ENCODE peak calls at places on chromosomes 5 and 9, in four cellular contexts. One of them, this sample, is unnamed.

GRCh38 chr9:130579738-130580463 is 524 bp downstream of the FUBP3 start:
- DNase-seq in A549: peak
- DNase-seq in H9: no peak
- DNase-seq in mesenchymal stem cell: peak
- DNase-seq in this sample: peak

GRCh38 chr9:133423216-133423615 is 1.0 kb downstream of the ADAMTS13 start:
- DNase-seq in A549: no peak
- DNase-seq in H9: no peak
- DNase-seq in mesenchymal stem cell: peak
- DNase-seq in this sample: no peak

GRCh38 chr9:129370770-129371169 is 192.7 kb upstream of the IER5L start:
- DNase-seq in A549: no peak
- DNase-seq in H9: no peak
- DNase-seq in mesenchymal stem cell: no peak
- DNase-seq in this sample: no peak

GRCh38 chr9:78032599-78033457 is 1.2 kb upstream of the GNAQ start:
- DNase-seq in A549: peak
- DNase-seq in H9: no peak
- DNase-seq in mesenchymal stem cell: no peak
- DNase-seq in this sample: no peak

GRCh38 chr5:65391591-65391990 is 90.1 kb downstream of the ADAMTS6 start:
- DNase-seq in A549: no peak
- DNase-seq in H9: no peak
- DNase-seq in mesenchymal stem cell: no peak
- DNase-seq in this sample: no peak

GRCh38 chr5:33794550-33795300 is 97.1 kb downstream of the ADAMTS12 start:
- DNase-seq in A549: no peak
- DNase-seq in H9: no peak
- DNase-seq in mesenchymal stem cell: peak
- DNase-seq in this sample: no peak

GRCh38 chr5:179180921-179181645 is 120.9 kb downstream of the ZNF354C start:
- DNase-seq in A549: no peak
- DNase-seq in H9: no peak
- DNase-seq in mesenchymal stem cell: no peak
- DNase-seq in this sample: no peak

GRCh38 chr5:154773314-154773713 is 18.1 kb downstream of the LARP1 start:
- DNase-seq in A549: no peak
- DNase-seq in H9: no peak
- DNase-seq in mesenchymal stem cell: no peak
- DNase-seq in this sample: no peak

GRCh38 chr9:91900057-91900816 is 49.8 kb downstream of the ROR2 start:
- DNase-seq in A549: no peak
- DNase-seq in H9: no peak
- DNase-seq in mesenchymal stem cell: peak
- DNase-seq in this sample: no peak

GRCh38 chr9:89234636-89235035 is 56.0 kb upstream of the SHC3 start:
- DNase-seq in A549: peak
- DNase-seq in H9: peak
- DNase-seq in mesenchymal stem cell: no peak
- DNase-seq in this sample: peak

GRCh38 chr9:97906236-97906831 is 16.0 kb downstream of the TRMO start:
- DNase-seq in A549: no peak
- DNase-seq in H9: no peak
- DNase-seq in mesenchymal stem cell: no peak
- DNase-seq in this sample: no peak
- H3K4me2 ChIP-seq in A549: no peak
- H3K4me2 ChIP-seq in H9: no peak
- H3K4me2 ChIP-seq in mesenchymal stem cell: no peak
- H3K4me2 ChIP-seq in this sample: no peak

GRCh38 chr9:93486269-93486668 is 32.9 kb upstream of the FAM120AOS start:
- DNase-seq in A549: no peak
- DNase-seq in H9: no peak
- DNase-seq in mesenchymal stem cell: no peak
- DNase-seq in this sample: no peak
- H3K4me2 ChIP-seq in A549: no peak
- H3K4me2 ChIP-seq in H9: no peak
- H3K4me2 ChIP-seq in mesenchymal stem cell: no peak
- H3K4me2 ChIP-seq in this sample: no peak

GRCh38 chr9:69471433-69471832 is 146.4 kb downstream of the ENTREP1 start:
- DNase-seq in A549: no peak
- DNase-seq in H9: no peak
- DNase-seq in mesenchymal stem cell: no peak
- DNase-seq in this sample: no peak

GRCh38 chr9:69469136-69469535 is 144.1 kb downstream of the ENTREP1 start:
- DNase-seq in A549: no peak
- DNase-seq in H9: no peak
- DNase-seq in mesenchymal stem cell: no peak
- DNase-seq in this sample: no peak

GRCh38 chr9:69470186-69470977 is 145.4 kb downstream of the ENTREP1 start:
- DNase-seq in A549: no peak
- DNase-seq in H9: no peak
- DNase-seq in mesenchymal stem cell: no peak
- DNase-seq in this sample: peak

GRCh38 chr9:69474821-69475220 is 149.8 kb downstream of the ENTREP1 start:
- DNase-seq in A549: no peak
- DNase-seq in H9: no peak
- DNase-seq in mesenchymal stem cell: no peak
- DNase-seq in this sample: no peak

DNA sequence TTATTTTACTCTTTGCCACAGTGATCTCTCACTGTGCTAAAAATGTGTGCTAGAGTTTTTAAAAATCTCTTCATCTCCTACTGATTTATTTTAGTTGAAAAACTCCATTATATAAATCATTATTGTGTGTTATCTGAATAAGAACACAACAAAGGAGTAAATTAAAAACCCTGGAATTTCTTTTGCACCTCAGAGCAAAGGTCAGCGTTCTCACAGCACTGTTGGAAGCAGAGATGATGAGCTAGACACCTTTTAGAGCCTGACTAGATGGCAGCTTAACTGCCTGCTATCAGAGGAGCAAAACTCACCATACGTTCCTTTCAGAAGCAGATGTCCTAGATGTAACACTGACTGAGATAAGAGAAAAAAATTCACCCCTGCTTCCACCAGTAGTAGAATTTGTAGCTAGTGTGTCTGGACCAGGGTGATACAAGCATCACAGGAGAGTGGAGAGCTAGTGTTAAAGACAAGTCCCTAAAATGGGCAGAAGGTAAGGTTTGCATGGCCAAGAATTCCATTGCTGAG is 147.1 kb downstream of the ENTREP1 start:
- DNase-seq in A549: no peak
- DNase-seq in H9: no peak
- DNase-seq in mesenchymal stem cell: no peak
- DNase-seq in this sample: no peak
- H3K4me2 ChIP-seq in A549: no peak
- H3K4me2 ChIP-seq in H9: no peak
- H3K4me2 ChIP-seq in mesenchymal stem cell: no peak
- H3K4me2 ChIP-seq in this sample: no peak

GRCh38 chr9:17578577-17578910 is 322 bp upstream of the SH3GL2 start:
- DNase-seq in A549: no peak
- DNase-seq in H9: no peak
- DNase-seq in mesenchymal stem cell: no peak
- DNase-seq in this sample: no peak
- H3K4me2 ChIP-seq in A549: peak
- H3K4me2 ChIP-seq in H9: peak
- H3K4me2 ChIP-seq in mesenchymal stem cell: peak
- H3K4me2 ChIP-seq in this sample: no peak

This sample was measured in Karpas-422.